ENCODE peak calls at places on chromosomes 3 and 15, in six cellular contexts. One of them, this sample, is unnamed.

GRCh38 chr3:4794331-4794730 is 184.9 kb upstream of the BHLHE40 start:
- DNase-seq in mucosa of descending colon: no peak
- DNase-seq in A549: no peak
- DNase-seq in WERI-Rb-1: no peak
- DNase-seq in ascending aorta: no peak
- DNase-seq in AG09309: no peak
- DNase-seq in this sample: no peak

GRCh38 chr3:119601154-119601553 is 3.5 kb downstream of the PLA1A start:
- DNase-seq in mucosa of descending colon: no peak
- DNase-seq in A549: no peak
- DNase-seq in WERI-Rb-1: no peak
- DNase-seq in ascending aorta: no peak
- DNase-seq in AG09309: no peak
- DNase-seq in this sample: no peak

GRCh38 chr3:30855390-30855789 is 39.1 kb downstream of the GADL1 start:
- DNase-seq in mucosa of descending colon: no peak
- DNase-seq in A549: no peak
- DNase-seq in WERI-Rb-1: no peak
- DNase-seq in ascending aorta: no peak
- DNase-seq in AG09309: peak
- DNase-seq in this sample: no peak

GRCh38 chr3:171155122-171155700 is 128.7 kb upstream of the SLC2A2 start:
- DNase-seq in mucosa of descending colon: no peak
- DNase-seq in A549: no peak
- DNase-seq in WERI-Rb-1: no peak
- DNase-seq in ascending aorta: no peak
- DNase-seq in AG09309: no peak
- DNase-seq in this sample: no peak

GRCh38 chr3:45677045-45677436 is 12.2 kb upstream of the SACM1L start:
- DNase-seq in mucosa of descending colon: peak
- DNase-seq in A549: peak
- DNase-seq in WERI-Rb-1: no peak
- DNase-seq in ascending aorta: no peak
- DNase-seq in AG09309: peak
- DNase-seq in this sample: peak

GRCh38 chr3:197356275-197356674 is 57.9 kb upstream of the DLG1 start:
- DNase-seq in mucosa of descending colon: no peak
- DNase-seq in A549: no peak
- DNase-seq in WERI-Rb-1: no peak
- DNase-seq in ascending aorta: peak
- DNase-seq in AG09309: no peak
- DNase-seq in this sample: no peak

GRCh38 chr3:13655074-13655913 is 106.4 kb downstream of the FBLN2 start:
- DNase-seq in mucosa of descending colon: peak
- DNase-seq in A549: peak
- DNase-seq in WERI-Rb-1: peak
- DNase-seq in ascending aorta: no peak
- DNase-seq in AG09309: no peak
- DNase-seq in this sample: no peak

GRCh38 chr15:31236184-31237041 is 90.2 kb upstream of the KLF13 start:
- DNase-seq in mucosa of descending colon: peak
- DNase-seq in A549: peak
- DNase-seq in WERI-Rb-1: no peak
- DNase-seq in ascending aorta: peak
- DNase-seq in AG09309: peak
- DNase-seq in this sample: peak

GRCh38 chr15:91193059-91193715 is 93.1 kb downstream of the SV2B start:
- DNase-seq in mucosa of descending colon: no peak
- DNase-seq in A549: no peak
- DNase-seq in WERI-Rb-1: no peak
- DNase-seq in ascending aorta: no peak
- DNase-seq in AG09309: no peak
- DNase-seq in this sample: no peak

GRCh38 chr3:38140326-38141172 is 2.1 kb downstream of the MYD88 start:
- DNase-seq in mucosa of descending colon: no peak
- DNase-seq in A549: no peak
- DNase-seq in WERI-Rb-1: no peak
- DNase-seq in ascending aorta: peak
- DNase-seq in AG09309: no peak
- DNase-seq in this sample: no peak

GRCh38 chr3:17771177-17772048 is 29.0 kb upstream of the TBC1D5 start:
- DNase-seq in mucosa of descending colon: no peak
- DNase-seq in A549: peak
- DNase-seq in WERI-Rb-1: no peak
- DNase-seq in ascending aorta: no peak
- DNase-seq in AG09309: no peak
- DNase-seq in this sample: no peak

GRCh38 chr3:39142067-39142466 is 11.3 kb downstream of the CSRNP1 start:
- DNase-seq in mucosa of descending colon: peak
- DNase-seq in A549: no peak
- DNase-seq in WERI-Rb-1: no peak
- DNase-seq in ascending aorta: no peak
- DNase-seq in AG09309: no peak
- DNase-seq in this sample: no peak

GRCh38 chr3:42502429-42503250 is at the start of gene VIPR1:
- DNase-seq in mucosa of descending colon: peak
- DNase-seq in A549: peak
- DNase-seq in WERI-Rb-1: peak
- DNase-seq in ascending aorta: peak
- DNase-seq in AG09309: no peak
- DNase-seq in this sample: no peak

GRCh38 chr3:123244128-123244527 is 42.4 kb downstream of the SEC22A start:
- DNase-seq in mucosa of descending colon: no peak
- DNase-seq in A549: no peak
- DNase-seq in WERI-Rb-1: no peak
- DNase-seq in ascending aorta: no peak
- DNase-seq in AG09309: no peak
- DNase-seq in this sample: no peak

GRCh38 chr3:70973558-70973957 is 610.0 kb downstream of the FOXP1 start:
- DNase-seq in mucosa of descending colon: no peak
- DNase-seq in A549: peak
- DNase-seq in WERI-Rb-1: no peak
- DNase-seq in ascending aorta: no peak
- DNase-seq in AG09309: no peak
- DNase-seq in this sample: peak

GRCh38 chr3:140432176-140432753 is 245.6 kb upstream of the TRIM42 start:
- DNase-seq in mucosa of descending colon: no peak
- DNase-seq in A549: no peak
- DNase-seq in WERI-Rb-1: peak
- DNase-seq in ascending aorta: no peak
- DNase-seq in AG09309: no peak
- DNase-seq in this sample: no peak

GRCh38 chr3:194315088-194315964 is 35.8 kb downstream of the CPN2 start:
- DNase-seq in mucosa of descending colon: peak
- DNase-seq in A549: peak
- DNase-seq in WERI-Rb-1: peak
- DNase-seq in ascending aorta: peak
- DNase-seq in AG09309: no peak
- DNase-seq in this sample: peak

GRCh38 chr3:42694366-42694765 is 8.2 kb downstream of the HHATL start:
- DNase-seq in mucosa of descending colon: no peak
- DNase-seq in A549: no peak
- DNase-seq in WERI-Rb-1: no peak
- DNase-seq in ascending aorta: no peak
- DNase-seq in AG09309: no peak
- DNase-seq in this sample: no peak

GRCh38 chr3:111584724-111585123 is 10.4 kb downstream of the ZBED2 start:
- DNase-seq in mucosa of descending colon: no peak
- DNase-seq in A549: no peak
- DNase-seq in WERI-Rb-1: no peak
- DNase-seq in ascending aorta: no peak
- DNase-seq in AG09309: no peak
- DNase-seq in this sample: no peak

GRCh38 chr15:52653451-52653964 is 25.7 kb downstream of the ATOSA start:
- DNase-seq in mucosa of descending colon: no peak
- DNase-seq in A549: peak
- DNase-seq in WERI-Rb-1: no peak
- DNase-seq in ascending aorta: no peak
- DNase-seq in AG09309: peak
- DNase-seq in this sample: peak

GRCh38 chr3:24640330-24640877 is 145.8 kb upstream of the THRB start:
- DNase-seq in mucosa of descending colon: no peak
- DNase-seq in A549: peak
- DNase-seq in WERI-Rb-1: no peak
- DNase-seq in ascending aorta: no peak
- DNase-seq in AG09309: no peak
- DNase-seq in this sample: peak

GRCh38 chr3:183328823-183329222 is 75.8 kb downstream of the B3GNT5 start:
- DNase-seq in mucosa of descending colon: no peak
- DNase-seq in A549: no peak
- DNase-seq in WERI-Rb-1: no peak
- DNase-seq in ascending aorta: no peak
- DNase-seq in AG09309: no peak
- DNase-seq in this sample: no peak

GRCh38 chr3:133475245-133476010 is 75.6 kb downstream of the BFSP2 start:
- DNase-seq in mucosa of descending colon: no peak
- DNase-seq in A549: no peak
- DNase-seq in WERI-Rb-1: peak
- DNase-seq in ascending aorta: no peak
- DNase-seq in AG09309: no peak
- DNase-seq in this sample: no peak

GRCh38 chr15:42068601-42069000 is 25.8 kb downstream of the PLA2G4D start:
- DNase-seq in mucosa of descending colon: no peak
- DNase-seq in A549: no peak
- DNase-seq in WERI-Rb-1: no peak
- DNase-seq in ascending aorta: peak
- DNase-seq in AG09309: no peak
- DNase-seq in this sample: no peak

GRCh38 chr15:93321881-93322282 is 232.9 kb upstream of the RGMA start:
- DNase-seq in mucosa of descending colon: no peak
- DNase-seq in A549: no peak
- DNase-seq in WERI-Rb-1: no peak
- DNase-seq in ascending aorta: no peak
- DNase-seq in AG09309: no peak
- DNase-seq in this sample: no peak

GRCh38 chr3:28188686-28189085 is 52.7 kb upstream of the CMC1 start:
- DNase-seq in mucosa of descending colon: no peak
- DNase-seq in A549: no peak
- DNase-seq in WERI-Rb-1: no peak
- DNase-seq in ascending aorta: no peak
- DNase-seq in AG09309: no peak
- DNase-seq in this sample: no peak

DNA sequence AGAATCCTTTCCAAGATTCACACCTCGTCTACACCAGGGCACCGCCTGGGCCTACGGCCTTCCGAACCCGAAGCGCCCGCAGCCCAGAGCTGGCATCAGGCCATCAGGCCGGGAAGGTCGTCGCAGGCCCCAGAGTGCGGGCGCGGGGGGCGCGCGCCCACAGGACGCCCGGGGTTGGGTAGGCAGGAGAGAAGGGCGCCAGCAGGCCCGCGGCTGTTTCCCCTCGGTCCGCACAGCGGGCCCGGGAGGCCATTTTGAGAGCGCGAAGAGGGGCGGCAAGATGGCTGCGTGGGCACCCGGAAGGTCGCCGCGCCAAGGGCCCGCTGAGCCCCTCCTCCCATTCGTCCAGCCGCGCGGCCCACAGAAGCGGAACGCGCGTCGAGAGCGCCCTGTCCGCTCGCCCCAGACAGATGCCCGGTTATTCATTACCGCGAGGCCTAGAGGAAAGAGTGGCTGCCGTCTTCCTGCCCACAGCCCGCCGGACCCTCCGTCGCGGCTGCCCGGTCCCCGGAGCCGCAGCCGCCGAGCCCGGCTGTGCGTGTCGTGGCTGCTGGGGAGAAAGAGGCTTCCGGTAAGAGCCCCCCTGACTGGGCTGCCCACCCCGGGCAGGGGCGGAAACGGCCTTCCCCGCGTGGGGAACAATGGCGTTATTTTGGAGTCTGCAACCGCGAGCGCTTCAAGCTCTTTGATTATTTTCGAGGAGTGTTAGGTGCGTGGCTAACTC is 44.2 kb upstream of the POLG start:
- DNase-seq in mucosa of descending colon: no peak
- DNase-seq in A549: no peak
- DNase-seq in WERI-Rb-1: peak
- DNase-seq in ascending aorta: no peak
- DNase-seq in AG09309: no peak
- DNase-seq in this sample: no peak
- H3K4me3 ChIP-seq in mucosa of descending colon: no peak
- H3K4me3 ChIP-seq in A549: no peak
- H3K4me3 ChIP-seq in WERI-Rb-1: no peak
- H3K4me3 ChIP-seq in ascending aorta: peak
- H3K4me3 ChIP-seq in AG09309: no peak
- H3K4me3 ChIP-seq in this sample: peak

DNA sequence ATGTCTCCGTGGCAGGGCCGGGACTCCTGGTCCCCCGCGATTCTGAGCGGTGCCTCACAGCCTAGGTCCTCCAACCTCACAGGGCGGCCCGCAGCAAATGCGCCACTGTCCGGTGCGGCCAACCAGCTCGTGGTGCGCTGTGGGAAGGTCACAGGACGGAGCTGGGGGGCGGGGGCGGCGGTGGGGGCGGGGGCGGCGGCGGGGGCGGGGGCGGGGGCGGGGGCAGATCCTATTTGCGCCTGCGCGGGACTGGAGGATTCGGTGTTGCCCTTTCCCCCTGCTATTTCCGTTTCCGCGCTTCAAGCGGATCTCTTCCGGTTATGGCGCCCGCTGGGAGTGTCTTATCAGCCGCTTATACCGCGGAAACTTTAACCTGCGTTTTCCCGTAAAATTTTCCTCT is 106.7 kb upstream of the SNRPN start:
- DNase-seq in mucosa of descending colon: no peak
- DNase-seq in A549: peak
- DNase-seq in WERI-Rb-1: peak
- DNase-seq in ascending aorta: peak
- DNase-seq in AG09309: no peak
- DNase-seq in this sample: no peak
- H3K4me3 ChIP-seq in mucosa of descending colon: no peak
- H3K4me3 ChIP-seq in A549: peak
- H3K4me3 ChIP-seq in WERI-Rb-1: peak
- H3K4me3 ChIP-seq in ascending aorta: peak
- H3K4me3 ChIP-seq in AG09309: no peak
- H3K4me3 ChIP-seq in this sample: peak

GRCh38 chr3:6492306-6492705 is 368.6 kb upstream of the GRM7 start:
- DNase-seq in mucosa of descending colon: no peak
- DNase-seq in A549: no peak
- DNase-seq in WERI-Rb-1: no peak
- DNase-seq in ascending aorta: no peak
- DNase-seq in AG09309: no peak
- DNase-seq in this sample: no peak

GRCh38 chr3:6491768-6492167 is 369.1 kb upstream of the GRM7 start:
- DNase-seq in mucosa of descending colon: no peak
- DNase-seq in A549: no peak
- DNase-seq in WERI-Rb-1: no peak
- DNase-seq in ascending aorta: no peak
- DNase-seq in AG09309: no peak
- DNase-seq in this sample: no peak
- H3K4me3 ChIP-seq in mucosa of descending colon: no peak
- H3K4me3 ChIP-seq in A549: no peak
- H3K4me3 ChIP-seq in WERI-Rb-1: no peak
- H3K4me3 ChIP-seq in ascending aorta: no peak
- H3K4me3 ChIP-seq in AG09309: no peak
- H3K4me3 ChIP-seq in this sample: no peak

DNA sequence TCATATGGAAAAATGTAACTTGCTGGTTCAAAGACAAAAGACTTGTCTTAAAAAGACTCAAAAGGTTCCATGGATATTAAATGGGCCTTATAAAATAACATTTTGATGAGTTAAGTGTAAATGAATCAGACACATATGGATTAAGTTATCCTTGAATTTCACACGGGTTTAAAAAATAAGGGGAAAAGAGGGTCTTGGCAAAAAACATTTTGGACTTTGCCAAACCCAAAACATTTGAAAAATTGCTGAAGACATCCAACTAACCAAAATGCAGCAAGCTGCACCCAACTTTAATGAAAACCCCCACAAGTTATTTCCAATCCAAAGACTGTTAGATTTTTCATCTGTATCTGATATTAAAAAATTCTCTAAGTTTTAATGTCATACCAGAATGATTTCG is 200.7 kb downstream of the MEIS2 start:
- DNase-seq in mucosa of descending colon: no peak
- DNase-seq in A549: no peak
- DNase-seq in WERI-Rb-1: no peak
- DNase-seq in ascending aorta: no peak
- DNase-seq in AG09309: no peak
- DNase-seq in this sample: no peak
- H3K4me3 ChIP-seq in mucosa of descending colon: no peak
- H3K4me3 ChIP-seq in A549: no peak
- H3K4me3 ChIP-seq in WERI-Rb-1: no peak
- H3K4me3 ChIP-seq in ascending aorta: no peak
- H3K4me3 ChIP-seq in AG09309: no peak
- H3K4me3 ChIP-seq in this sample: no peak